ENCODE peak calls at places on chromosomes 1 and 21, in nine cellular contexts. G, K, R, A, V, E, J, S and T are unnamed samples.

GRCh38 chr21:17848228-17848627 is 29.1 kb upstream of the C21orf91 start:
- DNase-seq in G (peak), K (no peak), R (peak), A (no peak), V (peak), E (no peak), J (peak), S (peak), T (peak)

GRCh38 chr1:153386500-153386901 is 4.4 kb downstream of the S100A8 start:
- DNase-seq in G (no peak), K (no peak), R (no peak), A (peak), V (no peak), E (no peak), J (no peak), S (no peak), T (no peak)

GRCh38 chr1:114725230-114725629 is 8.7 kb upstream of the NRAS start:
- DNase-seq in G (no peak), K (no peak), R (no peak), A (no peak), V (peak), E (no peak), J (peak), S (no peak), T (no peak)

GRCh38 chr1:95742591-95743089 is 508.6 kb downstream of the RWDD3 start:
- DNase-seq in G (peak), K (no peak), R (no peak), A (no peak), V (peak), E (no peak), J (peak), S (peak), T (peak)

GRCh38 chr1:20634594-20635084 is 1.4 kb downstream of the PINK1 start:
- DNase-seq in G (peak), K (no peak), R (peak), A (peak), V (peak), E (no peak), J (peak), S (no peak), T (peak)

GRCh38 chr1:43597028-43597427 is 52.9 kb upstream of the KDM4A start:
- DNase-seq in G (no peak), K (no peak), R (no peak), A (no peak), V (no peak), E (no peak), J (no peak), S (no peak), T (no peak)

GRCh38 chr1:43227138-43227836 is 42.5 kb upstream of the TMEM125 start:
- DNase-seq in G (peak), K (peak), R (peak), A (peak), V (peak), E (peak), J (peak), S (peak), T (peak)

GRCh38 chr21:46063227-46063626 is 34.7 kb upstream of the COL6A2 start:
- DNase-seq in G (peak), K (no peak), R (no peak), A (no peak), V (peak), E (no peak), J (no peak), S (no peak), T (peak)

GRCh38 chr1:89274431-89274857 is 1.8 kb upstream of the GBP5 start:
- DNase-seq in G (peak), K (no peak), R (peak), A (peak), V (peak), E (no peak), J (peak), S (peak), T (peak)

GRCh38 chr21:42665026-42665425 is 11.6 kb downstream of the PDE9A start:
- DNase-seq in G (no peak), K (no peak), R (no peak), A (no peak), V (no peak), E (no peak), J (no peak), S (no peak), T (no peak)

GRCh38 chr1:206714331-206715058 is 29.8 kb downstream of the MAPKAPK2 start:
- DNase-seq in G (peak), K (no peak), R (peak), A (no peak), V (peak), E (no peak), J (peak), S (no peak), T (peak)

GRCh38 chr1:240607006-240607405 is 4.9 kb downstream of the GREM2 start:
- DNase-seq in G (no peak), K (no peak), R (no peak), A (no peak), V (no peak), E (no peak), J (peak), S (no peak), T (no peak)

GRCh38 chr1:172144445-172145060 is 275.9 kb upstream of the C1orf105 start:
- DNase-seq in G (peak), K (no peak), R (peak), A (no peak), V (peak), E (no peak), J (peak), S (peak), T (peak)

GRCh38 chr1:178928985-178929384 is 58.1 kb upstream of the ANGPTL1 start:
- DNase-seq in G (no peak), K (no peak), R (no peak), A (no peak), V (no peak), E (no peak), J (no peak), S (no peak), T (no peak)

GRCh38 chr1:59431566-59432294 is 134.8 kb downstream of the FGGY start:
- DNase-seq in G (peak), K (no peak), R (no peak), A (no peak), V (no peak), E (no peak), J (no peak), S (no peak), T (no peak)

GRCh38 chr1:153428790-153429189 is 12.5 kb downstream of the S100A7A start:
- DNase-seq in G (no peak), K (no peak), R (no peak), A (no peak), V (no peak), E (no peak), J (no peak), S (no peak), T (no peak)

GRCh38 chr1:49765034-49765433 is 258.7 kb downstream of the AGBL4 start:
- DNase-seq in G (no peak), K (no peak), R (no peak), A (no peak), V (no peak), E (no peak), J (no peak), S (no peak), T (no peak)

GRCh38 chr1:204493145-204493881 is 1.3 kb downstream of the PIK3C2B start:
- DNase-seq in G (peak), K (no peak), R (no peak), A (peak), V (peak), E (no peak), J (peak), S (peak), T (peak)

GRCh38 chr21:45538381-45539045 is 3.7 kb downstream of the SLC19A1 start:
- DNase-seq in G (no peak), K (no peak), R (no peak), A (no peak), V (no peak), E (no peak), J (no peak), S (no peak), T (no peak)

GRCh38 chr1:167705250-167705649 is 16.5 kb upstream of the MPZL1 start:
- DNase-seq in G (no peak), K (no peak), R (no peak), A (no peak), V (no peak), E (no peak), J (no peak), S (no peak), T (no peak)

GRCh38 chr1:164668451-164668850 is 109.5 kb downstream of the PBX1 start:
- DNase-seq in G (no peak), K (no peak), R (no peak), A (no peak), V (no peak), E (no peak), J (no peak), S (no peak), T (no peak)

GRCh38 chr1:200558866-200559459 is 61.6 kb downstream of the KIF14 start:
- DNase-seq in G (peak), K (no peak), R (peak), A (peak), V (peak), E (no peak), J (peak), S (peak), T (peak)

GRCh38 chr1:70103770-70104169 is 101.6 kb downstream of the LRRC40 start:
- DNase-seq in G (no peak), K (no peak), R (no peak), A (no peak), V (no peak), E (no peak), J (no peak), S (no peak), T (no peak)

GRCh38 chr1:63281753-63282152 is 40.6 kb upstream of the FOXD3 start:
- DNase-seq in G (no peak), K (no peak), R (no peak), A (no peak), V (no peak), E (no peak), J (no peak), S (no peak), T (no peak)

GRCh38 chr1:91676030-91676429 is 175.4 kb downstream of the CDC7 start:
- DNase-seq in G (no peak), K (no peak), R (no peak), A (no peak), V (no peak), E (no peak), J (no peak), S (no peak), T (no peak)

GRCh38 chr1:242764161-242764560 is 239.7 kb upstream of the PLD5 start:
- DNase-seq in G (no peak), K (no peak), R (no peak), A (no peak), V (no peak), E (no peak), J (no peak), S (no peak), T (no peak)

GRCh38 chr1:84889437-84889836 is 3.6 kb downstream of the LPAR3 start:
- DNase-seq in G (no peak), K (no peak), R (no peak), A (peak), V (no peak), E (no peak), J (no peak), S (no peak), T (peak)

GRCh38 chr1:109508001-109508872 is 1.3 kb downstream of the AMIGO1 start:
- DNase-seq in G (no peak), K (no peak), R (no peak), A (no peak), V (no peak), E (no peak), J (no peak), S (no peak), T (no peak)